ENCODE peak calls at places on chromosome 19, in four cellular contexts. Y is H1, W is astrocyte, J is BE2C. P is an unnamed sample.

GRCh38 chr19:19539738-19540703 is 2.0 kb downstream of the CILP2 start:
- DNase-seq in W (peak; percentile 35), Y (peak; percentile 81), J (peak; percentile 58), P (no peak)

GRCh38 chr19:8724276-8724675 is 2.8 kb downstream of the OR2Z1 start:
- DNase-seq in Y (no peak), W (no peak), J (no peak), P (peak; percentile 52)

GRCh38 chr19:39858541-39858940 is 12.4 kb upstream of the FBL start:
- DNase-seq in Y (no peak), J (peak; percentile 87), W (peak; percentile 4), P (no peak)

GRCh38 chr19:54190942-54191670 is at the start of gene TSEN34:
- DNase-seq in W (peak; percentile 27), Y (no peak), J (peak; percentile 93), P (no peak)

GRCh38 chr19:44660081-44660480 is 11.2 kb upstream of the CEACAM19 start:
- DNase-seq in Y (no peak), W (no peak), J (no peak), P (no peak)

GRCh38 chr19:32676186-32676894 is 692 bp downstream of the RGS9BP start:
- DNase-seq in W (no peak), Y (no peak), J (no peak), P (no peak)

GRCh38 chr19:55550321-55550650 is 4.9 kb upstream of the SBK3 start:
- DNase-seq in W (peak; percentile 49), Y (no peak), J (no peak), P (no peak)

GRCh38 chr19:33683881-33684549 is 62.3 kb downstream of the CHST8 start:
- DNase-seq in J (no peak), Y (peak; percentile 61), W (peak; percentile 18), P (no peak)

GRCh38 chr19:53659292-53659691 is 27.5 kb downstream of the DPRX start:
- DNase-seq in J (no peak), W (no peak), Y (peak; percentile 65), P (no peak)

GRCh38 chr19:35228177-35228930 is at the start of gene FAM187B:
- DNase-seq in Y (no peak), W (no peak), J (no peak), P (peak; percentile 54)

GRCh38 chr19:13029893-13030292 is 34.6 kb downstream of the NFIX start:
- DNase-seq in W (no peak), J (no peak), Y (no peak), P (no peak)

GRCh38 chr19:29092712-29093552 is 120.0 kb downstream of the UQCRFS1 start:
- DNase-seq in W (no peak), Y (no peak), J (no peak), P (no peak)

GRCh38 chr19:2291185-2291751 is 9.3 kb upstream of the PEAK3 start:
- DNase-seq in Y (no peak), W (no peak), J (peak; percentile 54), P (no peak)

GRCh38 chr19:58345558-58345957 is 7.7 kb downstream of the A1BG start:
- DNase-seq in J (no peak), Y (no peak), W (no peak), P (no peak)

GRCh38 chr19:2586196-2586595 is 110.3 kb downstream of the GADD45B start:
- DNase-seq in Y (no peak), W (no peak), J (no peak), P (no peak)

GRCh38 chr19:50568321-50569022 is at the start of gene LRRC4B:
- DNase-seq in Y (no peak), W (no peak), J (no peak), P (no peak)

GRCh38 chr19:12784394-12784870 is 6.9 kb upstream of the JUNB start:
- DNase-seq in Y (no peak), W (no peak), J (no peak), P (no peak)

GRCh38 chr19:8065489-8066261 is 13.1 kb downstream of the CCL25 start:
- DNase-seq in W (no peak), J (no peak), Y (no peak), P (no peak)

GRCh38 chr19:28350037-28350436 is 862.9 kb downstream of the UQCRFS1 start:
- DNase-seq in Y (no peak), W (no peak), J (no peak), P (peak; percentile 71)

GRCh38 chr19:15248648-15249559 is 16.7 kb upstream of the EPHX3 start:
- DNase-seq in W (peak; percentile 82), J (no peak), Y (no peak), P (no peak)

GRCh38 chr19:19477705-19478383 is 37.5 kb downstream of the TSSK6 start:
- DNase-seq in W (no peak), Y (no peak), J (no peak), P (no peak)

GRCh38 chr19:48685583-48685982 is 10.2 kb upstream of the FUT2 start:
- DNase-seq in J (no peak), Y (no peak), W (no peak), P (no peak)

GRCh38 chr19:56508282-56508778 is 675 bp downstream of the ZNF471 start:
- DNase-seq in J (no peak), Y (no peak), W (no peak), P (no peak)

GRCh38 chr19:42965204-42965603 is 28.2 kb upstream of the PSG7 start:
- DNase-seq in Y (no peak), J (no peak), W (peak; percentile 79), P (no peak)

GRCh38 chr19:27392027-27392632 is 1820.8 kb downstream of the UQCRFS1 start:
- DNase-seq in J (peak; percentile 2), Y (no peak), W (no peak), P (peak; percentile 96)

GRCh38 chr19:13843104-13843921 is 33.6 kb upstream of the NANOS3 start:
- DNase-seq in J (peak; percentile 87), Y (no peak), W (no peak), P (no peak)

GRCh38 chr19:49691243-49692101 is 556 bp downstream of the CPT1C start:
- DNase-seq in Y (no peak), J (peak; percentile 79), W (peak; percentile 49), P (no peak)

GRCh38 chr19:48190288-48191284 is 20.1 kb downstream of the ZSWIM9 start:
- DNase-seq in Y (peak; percentile 91), W (peak; percentile 94), J (peak; percentile 85), P (no peak)

GRCh38 chr19:12834976-12835757 is 788 bp upstream of the RTBDN start:
- DNase-seq in J (peak; percentile 72), Y (no peak), W (no peak), P (no peak)

GRCh38 chr19:50535672-50536071 is 22.0 kb upstream of the ASPDH start:
- DNase-seq in Y (no peak), J (peak; percentile 12), W (no peak), P (no peak)

GRCh38 chr19:42140125-42140754 is 8.0 kb upstream of the POU2F2 start:
- DNase-seq in W (peak; percentile 43), Y (peak; percentile 31), J (no peak), P (no peak)

GRCh38 chr19:52533901-52534300 is 6.4 kb downstream of the ZNF808 start:
- DNase-seq in J (no peak), Y (no peak), W (no peak), P (no peak)

GRCh38 chr19:47157455-47158321 is 27.1 kb downstream of the SAE1 start:
- DNase-seq in W (peak; percentile 89), J (no peak), Y (peak; percentile 66), P (no peak)

GRCh38 chr19:31113250-31113685 is 236.0 kb downstream of the TSHZ3 start:
- DNase-seq in J (no peak), Y (no peak), W (peak; percentile 29), P (no peak)

GRCh38 chr19:1073063-1073955 is 6.3 kb downstream of the ARHGAP45 start:
- DNase-seq in J (peak; percentile 8), W (no peak), Y (no peak), P (no peak)
- H3K4me1 ChIP-seq in J (peaks cover 4% of the 10 kb centered on the region), W (no peaks in the 10 kb centered on the region), Y (no peaks in the 10 kb centered on the region), P (peaks cover 36% of the 10 kb centered on the region)

GRCh38 chr19:22545751-22546150 is 88.4 kb upstream of the ZNF492 start:
- DNase-seq in W (no peak), Y (no peak), J (peak; percentile 47), P (no peak)
- TF ChIP-seq CTCF in W (no peak), Y (peak; percentile 49), J (peak; percentile 65), P (no peak)

DNA sequence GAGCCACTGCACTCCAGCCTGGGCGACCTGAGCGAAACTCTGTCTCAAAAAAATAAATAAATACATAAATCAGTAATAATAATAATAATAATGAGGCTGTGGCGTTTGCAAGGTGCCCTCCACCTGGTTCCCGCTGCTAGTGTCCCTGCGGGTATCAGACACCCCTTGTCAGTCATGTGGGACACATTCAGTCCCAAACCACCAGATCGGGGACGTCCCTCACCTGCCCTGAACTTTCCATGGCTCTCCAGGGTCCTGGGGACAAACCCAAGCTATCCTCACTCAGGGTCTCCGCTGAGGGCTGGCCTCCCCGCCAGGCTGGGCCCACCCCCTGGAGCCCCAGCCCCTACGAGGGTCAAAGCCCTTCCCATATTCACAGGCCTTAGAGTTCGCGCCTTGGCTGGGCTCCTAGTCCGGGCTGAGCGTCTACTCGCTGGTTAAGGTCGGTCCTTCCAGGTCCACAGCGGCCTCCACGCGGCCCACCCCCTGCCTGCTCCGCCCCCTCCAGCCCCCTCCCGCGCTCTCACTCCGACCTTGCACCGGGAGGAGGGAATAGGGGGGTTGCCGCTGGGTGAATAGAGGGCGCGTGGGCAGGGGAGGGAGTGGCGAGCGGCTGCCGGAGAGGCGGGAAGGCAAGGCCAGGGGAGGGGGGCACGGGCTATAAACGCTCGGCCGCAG is 349 bp upstream of the KISS1R start:
- DNase-seq in W (no peak), Y (no peak), J (no peak), P (no peak)
- H3K4me1 ChIP-seq in W (peaks cover 10% of the 10 kb centered on the region), Y (no peaks in the 10 kb centered on the region), J (no peaks in the 10 kb centered on the region), P (peaks cover 41% of the 10 kb centered on the region)

GRCh38 chr19:38710928-38711725 is 33.1 kb downstream of the CAPN12 start:
- DNase-seq in W (no peak), J (no peak), Y (no peak), P (no peak)

GRCh38 chr19:38709119-38709518 is 35.2 kb downstream of the CAPN12 start:
- DNase-seq in Y (no peak), J (no peak), W (no peak), P (no peak)

GRCh38 chr19:38710416-38710702 is 33.9 kb downstream of the CAPN12 start:
- DNase-seq in Y (no peak), W (no peak), J (no peak), P (no peak)

GRCh38 chr19:38708413-38709024 is 35.8 kb downstream of the CAPN12 start:
- DNase-seq in Y (no peak), W (no peak), J (no peak), P (no peak)

GRCh38 chr19:38709671-38710415 is 34.4 kb downstream of the CAPN12 start:
- DNase-seq in J (no peak), W (no peak), Y (no peak), P (no peak)
- TF ChIP-seq CTCF in J (no peak), W (no peak), Y (no peak), P (no peak)